ENCODE peak calls at places on chromosomes 4 and X, in ten cellular contexts. One of them, this sample, is unnamed.

GRCh38 chrX:105451426-105451825 is 230.9 kb upstream of the TEX13A start:
- DNase-seq in stimulated activated CD4-positive, alpha-beta T cell treated with anti-CD3 and anti-CD28 coated beads, TNF-alpha, amount 100 ng/mL, for 48 hours: no peak
- DNase-seq in nucleus accumbens: no peak
- DNase-seq in GM12891: no peak
- DNase-seq in activated CD8-positive, alpha-beta memory T cell treated with anti-CD3 and anti-CD28 coated beads for 4 hours: no peak
- DNase-seq in substantia nigra: no peak
- DNase-seq in NB4: no peak
- DNase-seq in NCI-H146: no peak
- DNase-seq in nephron progenitor cell: no peak
- DNase-seq in NCI-H1436: no peak
- DNase-seq in this sample: no peak

GRCh38 chr4:121189811-121190210 is 25.7 kb upstream of the TNIP3 start:
- DNase-seq in GM12891: no peak
- DNase-seq in NCI-H146: no peak
- DNase-seq in NB4: peak
- DNase-seq in activated CD8-positive, alpha-beta memory T cell treated with anti-CD3 and anti-CD28 coated beads for 4 hours: no peak
- DNase-seq in nephron progenitor cell: no peak
- DNase-seq in stimulated activated CD4-positive, alpha-beta T cell treated with anti-CD3 and anti-CD28 coated beads, TNF-alpha, amount 100 ng/mL, for 48 hours: no peak
- DNase-seq in substantia nigra: no peak
- DNase-seq in nucleus accumbens: no peak
- DNase-seq in NCI-H1436: no peak
- DNase-seq in this sample: no peak

GRCh38 chr4:26687728-26688127 is 103.8 kb downstream of the TBC1D19 start:
- DNase-seq in nephron progenitor cell: no peak
- DNase-seq in substantia nigra: no peak
- DNase-seq in nucleus accumbens: no peak
- DNase-seq in stimulated activated CD4-positive, alpha-beta T cell treated with anti-CD3 and anti-CD28 coated beads, TNF-alpha, amount 100 ng/mL, for 48 hours: no peak
- DNase-seq in NB4: no peak
- DNase-seq in NCI-H146: no peak
- DNase-seq in GM12891: no peak
- DNase-seq in activated CD8-positive, alpha-beta memory T cell treated with anti-CD3 and anti-CD28 coated beads for 4 hours: no peak
- DNase-seq in NCI-H1436: no peak
- DNase-seq in this sample: no peak

GRCh38 chr4:91502365-91502764 is 801.4 kb upstream of the GRID2 start:
- DNase-seq in NCI-H1436: peak
- DNase-seq in activated CD8-positive, alpha-beta memory T cell treated with anti-CD3 and anti-CD28 coated beads for 4 hours: no peak
- DNase-seq in stimulated activated CD4-positive, alpha-beta T cell treated with anti-CD3 and anti-CD28 coated beads, TNF-alpha, amount 100 ng/mL, for 48 hours: no peak
- DNase-seq in NCI-H146: no peak
- DNase-seq in substantia nigra: no peak
- DNase-seq in nephron progenitor cell: no peak
- DNase-seq in NB4: peak
- DNase-seq in nucleus accumbens: no peak
- DNase-seq in GM12891: no peak
- DNase-seq in this sample: no peak

GRCh38 chr4:875818-876423 is 50.0 kb upstream of the CPLX1 start:
- DNase-seq in NCI-H146: no peak
- DNase-seq in GM12891: no peak
- DNase-seq in stimulated activated CD4-positive, alpha-beta T cell treated with anti-CD3 and anti-CD28 coated beads, TNF-alpha, amount 100 ng/mL, for 48 hours: no peak
- DNase-seq in nucleus accumbens: no peak
- DNase-seq in substantia nigra: no peak
- DNase-seq in NB4: no peak
- DNase-seq in activated CD8-positive, alpha-beta memory T cell treated with anti-CD3 and anti-CD28 coated beads for 4 hours: no peak
- DNase-seq in NCI-H1436: no peak
- DNase-seq in nephron progenitor cell: no peak
- DNase-seq in this sample: no peak

GRCh38 chr4:86840858-86841257 is 8.3 kb downstream of the SLC10A6 start:
- DNase-seq in activated CD8-positive, alpha-beta memory T cell treated with anti-CD3 and anti-CD28 coated beads for 4 hours: no peak
- DNase-seq in nephron progenitor cell: no peak
- DNase-seq in NB4: no peak
- DNase-seq in NCI-H146: no peak
- DNase-seq in GM12891: no peak
- DNase-seq in nucleus accumbens: no peak
- DNase-seq in stimulated activated CD4-positive, alpha-beta T cell treated with anti-CD3 and anti-CD28 coated beads, TNF-alpha, amount 100 ng/mL, for 48 hours: no peak
- DNase-seq in substantia nigra: no peak
- DNase-seq in NCI-H1436: no peak
- DNase-seq in this sample: no peak

GRCh38 chr4:31370866-31371465 is 650.8 kb downstream of the PCDH7 start:
- DNase-seq in nephron progenitor cell: peak
- DNase-seq in NCI-H1436: peak
- DNase-seq in stimulated activated CD4-positive, alpha-beta T cell treated with anti-CD3 and anti-CD28 coated beads, TNF-alpha, amount 100 ng/mL, for 48 hours: no peak
- DNase-seq in substantia nigra: no peak
- DNase-seq in GM12891: peak
- DNase-seq in NB4: peak
- DNase-seq in nucleus accumbens: no peak
- DNase-seq in NCI-H146: peak
- DNase-seq in activated CD8-positive, alpha-beta memory T cell treated with anti-CD3 and anti-CD28 coated beads for 4 hours: no peak
- DNase-seq in this sample: no peak

GRCh38 chr4:134365852-134366251 is 164.3 kb upstream of the PABPC4L start:
- DNase-seq in substantia nigra: no peak
- DNase-seq in stimulated activated CD4-positive, alpha-beta T cell treated with anti-CD3 and anti-CD28 coated beads, TNF-alpha, amount 100 ng/mL, for 48 hours: no peak
- DNase-seq in NB4: no peak
- DNase-seq in NCI-H1436: no peak
- DNase-seq in nephron progenitor cell: no peak
- DNase-seq in activated CD8-positive, alpha-beta memory T cell treated with anti-CD3 and anti-CD28 coated beads for 4 hours: no peak
- DNase-seq in NCI-H146: no peak
- DNase-seq in nucleus accumbens: no peak
- DNase-seq in GM12891: no peak
- DNase-seq in this sample: no peak

GRCh38 chr4:2451036-2451520 is 17.8 kb upstream of the RNF4 start:
- DNase-seq in nucleus accumbens: no peak
- DNase-seq in substantia nigra: no peak
- DNase-seq in nephron progenitor cell: no peak
- DNase-seq in activated CD8-positive, alpha-beta memory T cell treated with anti-CD3 and anti-CD28 coated beads for 4 hours: no peak
- DNase-seq in NCI-H146: no peak
- DNase-seq in GM12891: no peak
- DNase-seq in NCI-H1436: no peak
- DNase-seq in NB4: no peak
- DNase-seq in stimulated activated CD4-positive, alpha-beta T cell treated with anti-CD3 and anti-CD28 coated beads, TNF-alpha, amount 100 ng/mL, for 48 hours: no peak
- DNase-seq in this sample: no peak

GRCh38 chr4:56060021-56060420 is 111.3 kb downstream of the CEP135 start:
- DNase-seq in nucleus accumbens: no peak
- DNase-seq in NCI-H146: no peak
- DNase-seq in NCI-H1436: no peak
- DNase-seq in substantia nigra: no peak
- DNase-seq in GM12891: no peak
- DNase-seq in NB4: no peak
- DNase-seq in activated CD8-positive, alpha-beta memory T cell treated with anti-CD3 and anti-CD28 coated beads for 4 hours: no peak
- DNase-seq in stimulated activated CD4-positive, alpha-beta T cell treated with anti-CD3 and anti-CD28 coated beads, TNF-alpha, amount 100 ng/mL, for 48 hours: no peak
- DNase-seq in nephron progenitor cell: no peak
- DNase-seq in this sample: no peak